ENCODE peak calls at places on chromosomes 5 and 9, in four cellular contexts. W is PC-9, Y is AG09309, K is nephron progenitor cell. U is an unnamed sample.

GRCh38 chr5:146595088-146595487 is 79.1 kb upstream of the GPR151 start:
- DNase-seq in W (no peak), Y (no peak), K (no peak), U (no peak)

GRCh38 chr9:75891277-75892167 is 1.0 kb downstream of the PCSK5 start:
- DNase-seq in W (peak; percentile 37), Y (no peak), K (peak; percentile 53), U (peak; percentile 31)

GRCh38 chr5:121853853-121854252 is 2.2 kb downstream of the FTMT start:
- DNase-seq in W (no peak), Y (no peak), K (no peak), U (no peak)

GRCh38 chr5:139132515-139132914 is 65.7 kb downstream of the SIL1 start:
- DNase-seq in W (no peak), Y (no peak), K (no peak), U (no peak)

GRCh38 chr9:3906437-3907213 is 380.8 kb upstream of the RFX3 start:
- DNase-seq in W (peak; percentile 63), Y (peak; percentile 72), K (no peak), U (no peak)

GRCh38 chr5:140710899-140711552 is 10.8 kb downstream of the ZMAT2 start:
- DNase-seq in W (peak; percentile 97), Y (peak; percentile 97), K (peak; percentile 68), U (peak; percentile 70)

GRCh38 chr9:102518324-102518723 is 476.8 kb upstream of the CYLC2 start:
- DNase-seq in W (no peak), Y (no peak), K (no peak), U (no peak)

GRCh38 chr9:75071530-75072122 is 16.3 kb downstream of the NMRK1 start:
- DNase-seq in W (no peak), Y (no peak), K (no peak), U (no peak)

GRCh38 chr9:121227867-121228266 is 26.2 kb upstream of the RAB14 start:
- DNase-seq in W (no peak), Y (no peak), K (no peak), U (no peak)

GRCh38 chr5:173953528-173954090 is 35.4 kb upstream of the C5orf47 start:
- DNase-seq in W (no peak), Y (peak; percentile 51), K (no peak), U (no peak)

GRCh38 chr9:130432796-130433167 is 12.0 kb upstream of the ASS1 start:
- DNase-seq in W (no peak), Y (no peak), K (no peak), U (no peak)

GRCh38 chr5:52139888-52140580 is 647.7 kb upstream of the ITGA1 start:
- DNase-seq in W (no peak), Y (no peak), K (no peak), U (no peak)

GRCh38 chr9:81083062-81083461 is 606.3 kb downstream of the TLE1 start:
- DNase-seq in W (no peak), Y (no peak), K (peak; percentile 4), U (no peak)

GRCh38 chr5:167565555-167565954 is 725.9 kb upstream of the WWC1 start:
- DNase-seq in W (no peak), Y (no peak), K (no peak), U (no peak)

GRCh38 chr9:87849144-87849741 is 33.4 kb upstream of the SPATA31E1 start:
- DNase-seq in W (no peak), Y (no peak), K (no peak), U (no peak)

GRCh38 chr9:20319641-20320337 is 302.5 kb downstream of the MLLT3 start:
- DNase-seq in W (no peak), Y (peak; percentile 49), K (no peak), U (no peak)

GRCh38 chr5:91499943-91500531 is 116.9 kb upstream of the ARRDC3 start:
- DNase-seq in W (peak; percentile 41), Y (peak; percentile 29), K (peak; percentile 14), U (no peak)

GRCh38 chr5:671459-672328 is 21.5 kb downstream of the TPPP start:
- DNase-seq in W (peak; percentile 52), Y (no peak), K (peak; percentile 80), U (peak; percentile 83)

GRCh38 chr5:79727722-79728355 is 38.2 kb downstream of the CMYA5 start:
- DNase-seq in W (no peak), Y (no peak), K (no peak), U (no peak)

GRCh38 chr5:28750236-28750635 is 1711.8 kb upstream of the CDH9 start:
- DNase-seq in W (no peak), Y (no peak), K (no peak), U (no peak)

GRCh38 chr5:78504726-78505431 is 143.7 kb downstream of the LHFPL2 start:
- DNase-seq in W (peak; percentile 99), Y (peak; percentile 95), K (no peak), U (peak; percentile 76)

GRCh38 chr9:7394007-7394774 is 405.4 kb downstream of the DMAC1 start:
- DNase-seq in W (no peak), Y (no peak), K (peak; percentile 19), U (no peak)

DNA sequence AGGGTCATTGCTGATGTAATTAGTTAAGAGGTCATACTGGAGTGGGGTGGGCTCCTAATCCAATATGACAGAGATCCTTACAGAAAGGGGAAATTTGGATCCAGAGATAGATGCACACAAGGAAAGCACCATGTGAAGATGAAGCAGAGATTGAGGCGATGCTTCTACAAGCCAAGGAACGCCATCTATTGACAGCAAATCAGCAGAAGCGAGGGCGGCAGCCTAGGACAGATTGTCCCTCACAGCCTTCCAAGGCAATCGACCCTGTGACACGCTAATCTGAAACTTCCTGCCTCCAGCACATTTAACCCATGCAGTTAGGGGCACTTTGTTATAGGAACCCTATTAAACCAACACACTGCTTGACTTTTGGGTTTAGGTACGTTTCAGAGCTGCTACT is 285.1 kb upstream of the DAP start:
- DNase-seq in W (no peak), Y (no peak), K (peak; percentile 8), U (no peak)
- TF ChIP-seq CTCF in W (no peak), Y (peak; percentile 36), K (no peak), U (no peak)

GRCh38 chr9:124345751-124346281 is 69.4 kb downstream of the PSMB7 start:
- DNase-seq in W (no peak), Y (no peak), K (no peak), U (peak; percentile 9)

GRCh38 chr9:124345063-124345462 is 70.2 kb downstream of the PSMB7 start:
- DNase-seq in W (no peak), Y (no peak), K (no peak), U (no peak)

GRCh38 chr9:124342946-124343485 is 72.2 kb downstream of the PSMB7 start:
- DNase-seq in W (peak; percentile 78), Y (peak; percentile 77), K (peak; percentile 46), U (peak; percentile 61)

GRCh38 chr9:124343533-124344290 is 71.5 kb downstream of the PSMB7 start:
- DNase-seq in W (no peak), Y (no peak), K (no peak), U (peak; percentile 14)

GRCh38 chr9:124344291-124345050 is 70.8 kb downstream of the PSMB7 start:
- DNase-seq in W (no peak), Y (no peak), K (no peak), U (peak; percentile 18)
- TF ChIP-seq CTCF in W (no peak), Y (no peak), K (no peak), U (no peak)

GRCh38 chr5:134223406-134224251 is 2.2 kb downstream of the PPP2CA start:
- DNase-seq in W (no peak), Y (no peak), K (no peak), U (no peak)

GRCh38 chr5:134227259-134227658 is 1.4 kb upstream of the PPP2CA start:
- DNase-seq in W (no peak), Y (no peak), K (no peak), U (peak; percentile 43)

GRCh38 chr5:134225780-134226440 is at the start of gene PPP2CA:
- DNase-seq in W (peak; percentile 92), Y (peak; percentile 94), K (peak; percentile 99), U (peak; percentile 100)

GRCh38 chr5:134226441-134227192 is 744 bp upstream of the PPP2CA start:
- DNase-seq in W (peak; percentile 54), Y (no peak), K (peak; percentile 40), U (peak; percentile 38)

DNA sequence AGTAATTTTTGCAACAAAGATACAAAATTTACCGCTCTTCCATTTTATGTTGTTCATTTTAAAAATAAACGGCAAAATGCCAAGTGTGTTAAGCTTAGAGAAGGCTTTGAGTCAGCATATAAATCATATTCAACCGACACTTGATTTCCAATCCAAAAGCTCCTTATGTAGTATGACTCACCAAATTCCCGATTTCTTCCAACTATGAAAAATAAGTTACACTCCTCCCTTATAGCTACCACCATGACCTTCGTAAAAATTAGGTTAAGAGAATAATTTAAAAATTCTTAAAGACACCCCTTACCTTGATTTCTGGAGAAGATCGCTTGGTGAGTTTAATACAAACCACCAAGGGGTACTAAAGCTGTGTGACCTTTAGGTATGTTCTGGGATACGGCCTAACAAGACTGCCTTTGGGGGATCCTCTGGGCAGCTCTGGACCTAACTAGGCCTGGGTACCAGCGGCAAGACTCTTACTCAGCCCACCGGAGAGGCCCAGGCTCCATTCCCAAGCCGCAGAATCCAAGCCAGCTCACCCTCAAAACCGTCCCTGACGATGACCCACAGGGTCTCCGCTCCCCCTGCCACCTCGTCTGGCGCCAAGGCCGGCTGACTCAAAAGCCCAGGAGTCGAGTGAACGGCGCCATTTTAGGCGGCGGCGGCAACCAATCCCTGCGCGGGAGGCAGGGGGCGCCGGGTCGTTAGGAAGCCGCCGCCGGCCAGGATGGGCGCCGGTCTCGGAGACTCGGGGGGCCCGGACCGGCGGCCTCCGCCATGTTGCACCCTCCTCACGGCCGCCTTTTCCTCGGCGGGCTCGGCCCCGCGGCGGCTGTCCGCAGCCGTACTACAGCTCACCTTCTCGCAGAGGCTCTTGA is 731 bp downstream of the PPP2CA start:
- DNase-seq in W (peak; percentile 77), Y (no peak), K (peak; percentile 81), U (peak; percentile 87)
- TF ChIP-seq CTCF in W (peak; percentile 38), Y (no peak), K (no peak), U (no peak)

DNA sequence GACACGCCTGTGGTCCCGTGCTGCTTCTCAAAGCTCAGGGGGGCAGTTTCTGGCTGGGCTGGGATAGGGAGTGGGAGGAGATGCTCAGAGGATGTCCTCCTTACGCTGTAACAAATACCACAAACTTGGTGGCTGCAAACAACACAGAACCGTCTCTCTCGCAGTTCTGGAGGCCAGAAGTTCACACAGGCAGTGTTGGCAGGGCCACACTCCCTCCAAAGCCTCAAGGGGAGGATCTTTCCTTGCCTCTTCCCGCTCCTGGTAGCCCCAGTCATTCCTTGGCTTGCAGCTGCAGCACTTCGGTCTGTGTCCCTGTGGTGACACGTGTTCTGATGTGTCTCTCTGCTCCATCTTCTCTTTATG is 10.4 kb upstream of the ORM1 start:
- DNase-seq in W (no peak), Y (no peak), K (no peak), U (no peak)
- TF ChIP-seq CTCF in W (no peak), Y (no peak), K (no peak), U (no peak)

DNA sequence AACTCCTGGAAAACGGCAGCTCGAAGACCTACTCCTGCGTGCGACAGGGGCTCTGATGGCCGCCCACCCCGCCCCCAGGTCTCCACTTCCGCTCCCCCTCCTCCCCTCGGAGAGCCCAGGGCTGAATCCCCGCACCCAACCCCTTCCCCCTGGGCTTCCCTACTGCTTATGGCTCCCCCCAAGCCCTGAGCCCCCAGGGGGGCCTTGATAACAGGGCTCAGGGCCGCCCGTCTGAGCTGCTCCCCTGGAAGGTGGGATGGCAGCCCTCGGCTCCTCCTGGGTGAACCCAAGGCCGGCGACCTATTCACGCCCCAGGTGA is 30.4 kb downstream of the GLT6D1 start:
- DNase-seq in W (no peak), Y (no peak), K (no peak), U (no peak)
- TF ChIP-seq CTCF in W (no peak), Y (no peak), K (no peak), U (no peak)

U was measured in glutamatergic neuron.